ENCODE peak calls at places on chromosomes 2 and 18, in four cellular contexts. One of them, this sample, is unnamed.

GRCh38 chr2:67974564-67975430 is 88.0 kb downstream of the C1D start:
- DNase-seq in Caco-2: no peak
- DNase-seq in NCI-H1048: no peak
- DNase-seq in CD4-positive, alpha-beta T cell: no peak
- DNase-seq in this sample: peak

GRCh38 chr18:10401489-10401888 is 52.9 kb upstream of the APCDD1 start:
- DNase-seq in CD4-positive, alpha-beta T cell: no peak
- DNase-seq in Caco-2: no peak
- DNase-seq in NCI-H1048: no peak
- DNase-seq in this sample: no peak

GRCh38 chr2:159187095-159187494 is 99.4 kb downstream of the WDSUB1 start:
- DNase-seq in CD4-positive, alpha-beta T cell: no peak
- DNase-seq in NCI-H1048: no peak
- DNase-seq in Caco-2: no peak
- DNase-seq in this sample: no peak

GRCh38 chr2:185188656-185189055 is 549.9 kb upstream of the FSIP2 start:
- DNase-seq in CD4-positive, alpha-beta T cell: no peak
- DNase-seq in Caco-2: no peak
- DNase-seq in NCI-H1048: no peak
- DNase-seq in this sample: peak

GRCh38 chr2:223815186-223815883 is 22.0 kb downstream of the AP1S3 start:
- DNase-seq in NCI-H1048: no peak
- DNase-seq in Caco-2: no peak
- DNase-seq in CD4-positive, alpha-beta T cell: no peak
- DNase-seq in this sample: no peak

GRCh38 chr2:197453914-197454398 is 604 bp downstream of the COQ10B start:
- DNase-seq in CD4-positive, alpha-beta T cell: no peak
- DNase-seq in NCI-H1048: no peak
- DNase-seq in Caco-2: peak
- DNase-seq in this sample: no peak

GRCh38 chr2:102230410-102230909 is 43.6 kb downstream of the IL1RL2 start:
- DNase-seq in NCI-H1048: no peak
- DNase-seq in Caco-2: no peak
- DNase-seq in CD4-positive, alpha-beta T cell: no peak
- DNase-seq in this sample: no peak

GRCh38 chr2:228103379-228103778 is 78.1 kb downstream of the SPHKAP start:
- DNase-seq in Caco-2: no peak
- DNase-seq in CD4-positive, alpha-beta T cell: no peak
- DNase-seq in NCI-H1048: no peak
- DNase-seq in this sample: no peak